ENCODE peak calls at places on chromosomes 5 and 9, in five cellular contexts. N, T, I, X and J are unnamed samples.
A peak's percentile ranks its signal among the peaks of the same experiment; 100 is the strongest.

GRCh38 chr9:126927419-126927818 is 12.8 kb downstream of the RALGPS1 start:
- DNase-seq in N (no peak), X (no peak), T (no peak), I (no peak), J (no peak)

GRCh38 chr5:172666251-172666650 is 25.2 kb downstream of the NEURL1B start:
- DNase-seq in N (no peak), T (no peak), X (peak; percentile 17), I (peak; percentile 70), J (peak; percentile 71)

GRCh38 chr9:120950421-120951388 is 24.1 kb upstream of the TRAF1 start:
- DNase-seq in N (no peak), T (no peak), X (no peak), I (no peak), J (no peak)

GRCh38 chr5:103693485-103693884 is 130.9 kb upstream of the NUDT12 start:
- DNase-seq in N (no peak), T (no peak), X (no peak), I (no peak), J (no peak)

GRCh38 chr9:19641046-19641445 is 147.8 kb downstream of the SLC24A2 start:
- DNase-seq in I (peak; percentile 52), X (no peak), N (no peak), T (no peak), J (peak; percentile 19)

GRCh38 chr9:121369595-121370265 is at the start of gene STOM:
- DNase-seq in I (peak; percentile 73), T (peak; percentile 91), X (peak; percentile 83), N (peak; percentile 90), J (peak; percentile 95)

GRCh38 chr5:96691503-96692303 is 29.5 kb downstream of the CAST start:
- DNase-seq in X (peak; percentile 51), N (no peak), I (no peak), T (no peak), J (peak; percentile 82)

GRCh38 chr9:132166599-132166998 is 4.7 kb downstream of the NTNG2 start:
- DNase-seq in I (peak; percentile 86), X (no peak), T (no peak), N (no peak), J (no peak)

GRCh38 chr5:33235824-33236223 is 204.9 kb upstream of the TARS1 start:
- DNase-seq in T (no peak), X (no peak), I (no peak), N (no peak), J (no peak)

GRCh38 chr5:113020461-113021273 is 44.1 kb downstream of the DCP2 start:
- DNase-seq in T (no peak), I (no peak), N (no peak), X (peak; percentile 87), J (peak; percentile 60)

GRCh38 chr5:40733842-40734563 is 21.8 kb downstream of the TTC33 start:
- DNase-seq in T (no peak), N (no peak), I (no peak), X (no peak), J (peak; percentile 44)

GRCh38 chr9:35656340-35656739 is 1.5 kb downstream of the RMRP start:
- DNase-seq in X (no peak), I (no peak), N (no peak), T (no peak), J (no peak)

GRCh38 chr9:35658144-35658893 is at the start of gene CCDC107:
- DNase-seq in X (peak; percentile 81), N (peak; percentile 89), T (peak; percentile 81), I (peak; percentile 79), J (peak; percentile 86)

GRCh38 chr9:35658894-35659220 is 765 bp downstream of the CCDC107 start:
- DNase-seq in T (peak; percentile 54), X (peak; percentile 70), N (no peak), I (no peak), J (peak; percentile 64)

GRCh38 chr9:35656841-35657326 is 935 bp downstream of the RMRP start:
- DNase-seq in T (peak; percentile 33), X (no peak), I (no peak), N (no peak), J (no peak)

DNA sequence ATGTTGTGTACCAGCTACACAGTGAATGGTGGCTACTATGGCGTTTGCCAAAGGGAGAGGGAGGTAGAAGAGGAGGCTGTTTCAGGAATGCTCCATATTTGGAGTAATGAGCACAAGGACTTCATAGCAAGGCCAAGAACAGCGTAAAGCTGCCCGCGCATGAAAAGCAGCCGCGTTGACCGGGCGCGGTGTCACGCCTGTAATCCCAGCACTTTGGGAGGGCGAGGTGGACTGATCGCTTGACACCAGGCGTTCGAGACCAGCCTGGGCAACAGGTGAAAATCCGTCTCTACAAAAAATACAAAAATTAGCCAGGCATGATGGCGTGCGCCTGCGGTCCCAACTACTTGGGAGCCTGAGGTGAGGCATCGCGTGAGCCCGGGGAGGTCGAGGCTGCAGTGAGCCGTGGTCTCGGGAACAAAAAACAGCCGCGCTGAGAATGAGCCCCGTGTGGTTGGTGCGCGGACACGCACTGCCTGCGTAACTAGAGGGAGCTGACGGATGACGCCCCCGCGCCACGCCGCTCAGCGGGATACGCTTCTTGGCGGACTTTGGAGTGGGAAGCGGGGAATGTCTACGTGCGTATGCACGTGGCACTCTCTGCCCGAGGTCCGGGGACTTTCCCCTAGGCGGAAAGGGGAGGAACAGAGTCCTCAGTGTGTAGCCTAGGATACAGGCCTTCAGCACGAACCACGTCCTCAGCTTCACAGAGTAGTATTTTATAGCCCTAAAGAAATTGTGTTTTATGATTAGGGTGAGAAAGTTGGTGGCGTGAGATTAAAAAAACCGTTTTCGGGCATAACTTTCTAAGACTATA is at the start of gene RMRP:
- DNase-seq in T (peak; percentile 98), I (peak; percentile 99), N (peak; percentile 97), X (peak; percentile 100), J (peak; percentile 100)
- TF ChIP-seq CTCF in T (peak; percentile 49), I (no peak), N (peak; percentile 9), X (peak; percentile 20), J (peak; percentile 40)

GRCh38 chr5:90409318-90410177 is at the start of gene CETN3:
- DNase-seq in I (peak; percentile 97), X (peak; percentile 96), N (peak; percentile 90), T (peak; percentile 95), J (peak; percentile 99)

GRCh38 chr5:90402521-90403255 is 6.9 kb downstream of the CETN3 start:
- DNase-seq in T (no peak), X (peak; percentile 1), I (no peak), N (no peak), J (no peak)

GRCh38 chr5:90408571-90409317 is 812 bp downstream of the CETN3 start:
- DNase-seq in X (no peak), I (peak; percentile 29), N (no peak), T (no peak), J (no peak)

GRCh38 chr5:90410178-90410762 is 714 bp upstream of the CETN3 start:
- DNase-seq in T (no peak), I (no peak), N (no peak), X (no peak), J (no peak)

DNA sequence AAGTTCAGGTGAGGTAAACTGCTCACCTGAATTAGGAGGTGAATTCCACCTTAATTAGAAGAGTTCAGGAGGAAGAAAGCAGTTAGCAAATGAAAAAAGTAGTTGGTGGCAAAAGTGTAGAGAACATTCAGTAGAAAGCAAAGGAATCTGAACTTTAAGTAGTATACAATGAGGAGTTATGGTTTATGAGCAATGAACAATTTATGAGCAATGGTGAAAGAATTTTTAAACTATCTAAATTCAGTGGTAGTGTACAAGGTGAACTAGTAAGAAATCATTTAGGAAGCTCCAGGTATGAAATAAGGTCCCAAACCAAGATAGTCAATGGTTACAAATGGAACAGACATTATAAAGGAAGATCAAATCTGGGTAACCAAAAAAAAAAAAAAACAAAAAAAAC is 3.1 kb downstream of the CETN3 start:
- DNase-seq in T (no peak), X (peak; percentile 10), N (no peak), I (no peak), J (no peak)
- H3K4me3 ChIP-seq in T (no peak overlapping the region), X (no peak overlapping the region), N (no peak overlapping the region), I (peak overlapping the region; percentile 13), J (no peak overlapping the region)

GRCh38 chr9:87223397-87224246 is 274.0 kb upstream of the DAPK1 start:
- DNase-seq in T (no peak), X (peak; percentile 33), N (no peak), I (peak; percentile 20), J (no peak)
- TF ChIP-seq CTCF in T (no peak), X (no peak), N (no peak), I (no peak), J (no peak)

GRCh38 chr5:94618029-94618492 is 343 bp downstream of the KIAA0825 start:
- DNase-seq in X (peak; percentile 57), T (peak; percentile 34), I (peak; percentile 65), N (peak; percentile 56), J (peak; percentile 66)

GRCh38 chr5:94623026-94623425 is 4.6 kb downstream of the SLF1 start:
- DNase-seq in T (no peak), X (no peak), N (no peak), I (no peak), J (peak; percentile 6)

GRCh38 chr5:94621763-94622162 is 3.3 kb downstream of the SLF1 start:
- DNase-seq in I (no peak), X (no peak), T (no peak), N (no peak), J (no peak)

GRCh38 chr5:94618493-94619328 is at the start of the genes KIAA0825 and SLF1:
- DNase-seq in T (peak; percentile 80), X (peak; percentile 84), I (peak; percentile 97), N (peak; percentile 88), J (peak; percentile 80)

GRCh38 chr5:94620257-94620656 is 1.8 kb downstream of the SLF1 start:
- DNase-seq in I (no peak), T (no peak), N (no peak), X (no peak), J (no peak)
- H3K4me3 ChIP-seq in I (no peak overlapping the region), T (no peak overlapping the region), N (no peak overlapping the region), X (no peak overlapping the region), J (no peak overlapping the region)

GRCh38 chr5:119435436-119436132 is 16.7 kb upstream of the HSD17B4 start:
- DNase-seq in X (peak; percentile 52), I (peak; percentile 86), N (peak; percentile 45), T (peak; percentile 18), J (peak; percentile 52)
- TF ChIP-seq CTCF in X (peak; percentile 67), I (peak; percentile 77), N (no peak), T (no peak), J (peak; percentile 67)

GRCh38 chr9:5269249-5269715 is 35.2 kb downstream of the RLN2 start:
- DNase-seq in I (peak; percentile 89), N (no peak), X (peak; percentile 54), T (no peak), J (peak; percentile 48)
- H3K4me3 ChIP-seq in I (peak overlapping the region; percentile 6), N (no peak overlapping the region), X (no peak overlapping the region), T (no peak overlapping the region), J (no peak overlapping the region)

DNA sequence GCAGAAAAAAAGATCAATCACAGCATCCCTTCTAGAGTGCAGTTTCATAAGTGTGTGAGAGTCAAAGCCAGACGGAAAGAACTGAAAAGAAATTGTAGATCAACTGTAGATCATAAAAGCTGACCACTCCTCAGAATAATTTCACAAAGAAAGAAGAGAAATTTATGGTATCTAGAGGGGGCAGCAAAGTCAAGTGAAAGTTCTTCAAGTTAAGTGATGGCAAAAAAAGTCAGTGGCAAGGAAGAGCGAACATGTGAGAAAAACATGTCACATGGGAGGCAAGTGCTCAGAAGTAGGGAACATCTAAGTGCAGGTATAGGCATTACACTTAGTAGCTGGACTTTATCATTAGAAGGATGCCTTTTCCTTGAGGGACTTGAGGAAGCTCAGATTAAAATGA is 245.1 kb upstream of the ISL1 start:
- DNase-seq in N (no peak), T (no peak), X (no peak), I (peak; percentile 33), J (no peak)
- TF ChIP-seq CTCF in N (no peak), T (no peak), X (no peak), I (peak; percentile 28), J (no peak)

GRCh38 chr5:144598451-144599068 is 427.9 kb downstream of the KCTD16 start:
- DNase-seq in N (no peak), I (peak; percentile 56), X (no peak), T (no peak), J (no peak)
- H3K4me3 ChIP-seq in N (no peak overlapping the region), I (peak overlapping the region; percentile 40), X (no peak overlapping the region), T (no peak overlapping the region), J (peak overlapping the region; percentile 13)